ENCODE peak calls at places on chromosomes 3 and 15, in ten cellular contexts. One of them, this sample, is unnamed.

GRCh38 chr15:79635897-79636596 is 203.9 kb downstream of the MINAR1 start:
- DNase-seq in stimulated activated CD4-positive, alpha-beta T cell treated with anti-CD3 and anti-CD28 coated beads, Interleukin-2, amount 100 ng/mL, for 24 hours: no peak
- DNase-seq in kidney epithelial cell: no peak
- DNase-seq in body of pancreas: no peak
- DNase-seq in HFFc6: no peak
- DNase-seq in left ventricle myocardium inferior: no peak
- DNase-seq in iPS-NIHi11: no peak
- DNase-seq in posterior vena cava: no peak
- DNase-seq in NCI-H774: no peak
- DNase-seq in nucleus accumbens: no peak
- DNase-seq in this sample: no peak

GRCh38 chr15:86837631-86838030 is 758.0 kb downstream of the AGBL1 start:
- DNase-seq in left ventricle myocardium inferior: no peak
- DNase-seq in nucleus accumbens: no peak
- DNase-seq in body of pancreas: no peak
- DNase-seq in stimulated activated CD4-positive, alpha-beta T cell treated with anti-CD3 and anti-CD28 coated beads, Interleukin-2, amount 100 ng/mL, for 24 hours: no peak
- DNase-seq in kidney epithelial cell: no peak
- DNase-seq in HFFc6: no peak
- DNase-seq in NCI-H774: no peak
- DNase-seq in posterior vena cava: no peak
- DNase-seq in iPS-NIHi11: peak
- DNase-seq in this sample: no peak

GRCh38 chr3:113498221-113499005 is 16.5 kb downstream of the SPICE1 start:
- DNase-seq in kidney epithelial cell: peak
- DNase-seq in body of pancreas: no peak
- DNase-seq in nucleus accumbens: no peak
- DNase-seq in stimulated activated CD4-positive, alpha-beta T cell treated with anti-CD3 and anti-CD28 coated beads, Interleukin-2, amount 100 ng/mL, for 24 hours: no peak
- DNase-seq in iPS-NIHi11: no peak
- DNase-seq in HFFc6: peak
- DNase-seq in NCI-H774: no peak
- DNase-seq in posterior vena cava: no peak
- DNase-seq in left ventricle myocardium inferior: no peak
- DNase-seq in this sample: no peak

GRCh38 chr15:85706779-85707518 is 87.8 kb downstream of the KLHL25 start:
- DNase-seq in kidney epithelial cell: no peak
- DNase-seq in nucleus accumbens: no peak
- DNase-seq in body of pancreas: no peak
- DNase-seq in left ventricle myocardium inferior: no peak
- DNase-seq in stimulated activated CD4-positive, alpha-beta T cell treated with anti-CD3 and anti-CD28 coated beads, Interleukin-2, amount 100 ng/mL, for 24 hours: peak
- DNase-seq in HFFc6: peak
- DNase-seq in NCI-H774: no peak
- DNase-seq in posterior vena cava: no peak
- DNase-seq in iPS-NIHi11: no peak
- DNase-seq in this sample: no peak

GRCh38 chr3:101806491-101806890 is 27.5 kb downstream of the NXPE3 start:
- DNase-seq in left ventricle myocardium inferior: no peak
- DNase-seq in nucleus accumbens: no peak
- DNase-seq in NCI-H774: no peak
- DNase-seq in HFFc6: no peak
- DNase-seq in stimulated activated CD4-positive, alpha-beta T cell treated with anti-CD3 and anti-CD28 coated beads, Interleukin-2, amount 100 ng/mL, for 24 hours: no peak
- DNase-seq in posterior vena cava: no peak
- DNase-seq in kidney epithelial cell: no peak
- DNase-seq in iPS-NIHi11: no peak
- DNase-seq in body of pancreas: no peak
- DNase-seq in this sample: no peak

GRCh38 chr3:40631341-40631995 is 106.7 kb downstream of the ZNF621 start:
- DNase-seq in posterior vena cava: no peak
- DNase-seq in HFFc6: no peak
- DNase-seq in body of pancreas: no peak
- DNase-seq in left ventricle myocardium inferior: no peak
- DNase-seq in iPS-NIHi11: no peak
- DNase-seq in kidney epithelial cell: no peak
- DNase-seq in nucleus accumbens: no peak
- DNase-seq in NCI-H774: no peak
- DNase-seq in stimulated activated CD4-positive, alpha-beta T cell treated with anti-CD3 and anti-CD28 coated beads, Interleukin-2, amount 100 ng/mL, for 24 hours: no peak
- DNase-seq in this sample: no peak

GRCh38 chr15:74038707-74039655 is 43.4 kb downstream of the GOLGA6A start:
- DNase-seq in iPS-NIHi11: no peak
- DNase-seq in HFFc6: peak
- DNase-seq in body of pancreas: no peak
- DNase-seq in stimulated activated CD4-positive, alpha-beta T cell treated with anti-CD3 and anti-CD28 coated beads, Interleukin-2, amount 100 ng/mL, for 24 hours: no peak
- DNase-seq in left ventricle myocardium inferior: no peak
- DNase-seq in posterior vena cava: peak
- DNase-seq in kidney epithelial cell: no peak
- DNase-seq in nucleus accumbens: no peak
- DNase-seq in NCI-H774: no peak
- DNase-seq in this sample: no peak

GRCh38 chr3:27556854-27557253 is 72.7 kb upstream of the SLC4A7 start:
- DNase-seq in posterior vena cava: no peak
- DNase-seq in nucleus accumbens: no peak
- DNase-seq in stimulated activated CD4-positive, alpha-beta T cell treated with anti-CD3 and anti-CD28 coated beads, Interleukin-2, amount 100 ng/mL, for 24 hours: no peak
- DNase-seq in HFFc6: peak
- DNase-seq in body of pancreas: no peak
- DNase-seq in NCI-H774: no peak
- DNase-seq in left ventricle myocardium inferior: no peak
- DNase-seq in iPS-NIHi11: no peak
- DNase-seq in kidney epithelial cell: no peak
- DNase-seq in this sample: no peak

GRCh38 chr3:123678108-123678511 is 93.3 kb upstream of the HACD2 start:
- DNase-seq in left ventricle myocardium inferior: no peak
- DNase-seq in HFFc6: peak
- DNase-seq in iPS-NIHi11: no peak
- DNase-seq in stimulated activated CD4-positive, alpha-beta T cell treated with anti-CD3 and anti-CD28 coated beads, Interleukin-2, amount 100 ng/mL, for 24 hours: no peak
- DNase-seq in posterior vena cava: no peak
- DNase-seq in kidney epithelial cell: peak
- DNase-seq in body of pancreas: no peak
- DNase-seq in NCI-H774: no peak
- DNase-seq in nucleus accumbens: no peak
- DNase-seq in this sample: no peak

GRCh38 chr3:173650596-173650995 is 253.1 kb downstream of the NLGN1 start:
- DNase-seq in kidney epithelial cell: no peak
- DNase-seq in HFFc6: no peak
- DNase-seq in body of pancreas: no peak
- DNase-seq in nucleus accumbens: no peak
- DNase-seq in posterior vena cava: no peak
- DNase-seq in iPS-NIHi11: no peak
- DNase-seq in left ventricle myocardium inferior: no peak
- DNase-seq in NCI-H774: no peak
- DNase-seq in stimulated activated CD4-positive, alpha-beta T cell treated with anti-CD3 and anti-CD28 coated beads, Interleukin-2, amount 100 ng/mL, for 24 hours: no peak
- DNase-seq in this sample: no peak

GRCh38 chr3:98573231-98573728 is 20.1 kb downstream of the CPOX start:
- DNase-seq in HFFc6: no peak
- DNase-seq in kidney epithelial cell: no peak
- DNase-seq in posterior vena cava: no peak
- DNase-seq in left ventricle myocardium inferior: no peak
- DNase-seq in NCI-H774: no peak
- DNase-seq in iPS-NIHi11: no peak
- DNase-seq in nucleus accumbens: no peak
- DNase-seq in stimulated activated CD4-positive, alpha-beta T cell treated with anti-CD3 and anti-CD28 coated beads, Interleukin-2, amount 100 ng/mL, for 24 hours: no peak
- DNase-seq in body of pancreas: no peak
- DNase-seq in this sample: no peak

GRCh38 chr3:9248232-9249191 is 934 bp downstream of the SRGAP3 start:
- DNase-seq in stimulated activated CD4-positive, alpha-beta T cell treated with anti-CD3 and anti-CD28 coated beads, Interleukin-2, amount 100 ng/mL, for 24 hours: no peak
- DNase-seq in left ventricle myocardium inferior: no peak
- DNase-seq in nucleus accumbens: no peak
- DNase-seq in HFFc6: no peak
- DNase-seq in NCI-H774: no peak
- DNase-seq in iPS-NIHi11: no peak
- DNase-seq in body of pancreas: no peak
- DNase-seq in posterior vena cava: no peak
- DNase-seq in kidney epithelial cell: no peak
- DNase-seq in this sample: no peak

GRCh38 chr15:83285979-83286553 is 1.6 kb upstream of the BNC1 start:
- DNase-seq in HFFc6: peak
- DNase-seq in body of pancreas: no peak
- DNase-seq in kidney epithelial cell: peak
- DNase-seq in nucleus accumbens: no peak
- DNase-seq in NCI-H774: no peak
- DNase-seq in iPS-NIHi11: no peak
- DNase-seq in posterior vena cava: no peak
- DNase-seq in left ventricle myocardium inferior: no peak
- DNase-seq in stimulated activated CD4-positive, alpha-beta T cell treated with anti-CD3 and anti-CD28 coated beads, Interleukin-2, amount 100 ng/mL, for 24 hours: no peak
- DNase-seq in this sample: peak

GRCh38 chr15:94704946-94705345 is 473.6 kb downstream of the MCTP2 start:
- DNase-seq in nucleus accumbens: no peak
- DNase-seq in HFFc6: no peak
- DNase-seq in iPS-NIHi11: no peak
- DNase-seq in left ventricle myocardium inferior: no peak
- DNase-seq in NCI-H774: no peak
- DNase-seq in kidney epithelial cell: no peak
- DNase-seq in stimulated activated CD4-positive, alpha-beta T cell treated with anti-CD3 and anti-CD28 coated beads, Interleukin-2, amount 100 ng/mL, for 24 hours: no peak
- DNase-seq in body of pancreas: no peak
- DNase-seq in posterior vena cava: no peak
- DNase-seq in this sample: no peak

GRCh38 chr15:80590772-80591355 is 104.2 kb upstream of the ABHD17C start:
- DNase-seq in iPS-NIHi11: no peak
- DNase-seq in stimulated activated CD4-positive, alpha-beta T cell treated with anti-CD3 and anti-CD28 coated beads, Interleukin-2, amount 100 ng/mL, for 24 hours: no peak
- DNase-seq in kidney epithelial cell: no peak
- DNase-seq in HFFc6: no peak
- DNase-seq in NCI-H774: no peak
- DNase-seq in posterior vena cava: no peak
- DNase-seq in nucleus accumbens: no peak
- DNase-seq in body of pancreas: no peak
- DNase-seq in left ventricle myocardium inferior: no peak
- DNase-seq in this sample: no peak

GRCh38 chr3:152299243-152299976 is 30.7 kb downstream of the MBNL1 start:
- DNase-seq in nucleus accumbens: no peak
- DNase-seq in left ventricle myocardium inferior: no peak
- DNase-seq in HFFc6: no peak
- DNase-seq in NCI-H774: no peak
- DNase-seq in stimulated activated CD4-positive, alpha-beta T cell treated with anti-CD3 and anti-CD28 coated beads, Interleukin-2, amount 100 ng/mL, for 24 hours: no peak
- DNase-seq in kidney epithelial cell: no peak
- DNase-seq in body of pancreas: peak
- DNase-seq in posterior vena cava: no peak
- DNase-seq in iPS-NIHi11: no peak
- DNase-seq in this sample: no peak

This sample was measured in keratinocyte.